ENCODE peak calls at places on chromosomes 11 and 22, in four cellular contexts. One of them, this sample, is unnamed.

GRCh38 chr22:50025993-50026392 is 13.4 kb upstream of the IL17REL start:
- DNase-seq in tibial artery: no peak
- DNase-seq in effector memory CD4-positive, alpha-beta T cell: no peak
- DNase-seq in hepatocyte: no peak
- DNase-seq in this sample: no peak

GRCh38 chr11:64869571-64870175 is 8.7 kb downstream of the EHD1 start:
- DNase-seq in hepatocyte: no peak
- DNase-seq in tibial artery: no peak
- DNase-seq in effector memory CD4-positive, alpha-beta T cell: no peak
- DNase-seq in this sample: no peak

GRCh38 chr22:48382197-48382596 is 1445.5 kb downstream of the BRD1 start:
- DNase-seq in hepatocyte: no peak
- DNase-seq in effector memory CD4-positive, alpha-beta T cell: no peak
- DNase-seq in tibial artery: peak; percentile 43
- DNase-seq in this sample: no peak

GRCh38 chr22:28903719-28904118 is 20.3 kb downstream of the ZNRF3 start:
- DNase-seq in tibial artery: peak; percentile 24
- DNase-seq in effector memory CD4-positive, alpha-beta T cell: no peak
- DNase-seq in hepatocyte: no peak
- DNase-seq in this sample: no peak

GRCh38 chr22:32587449-32587848 is 112.8 kb downstream of the FBXO7 start:
- DNase-seq in effector memory CD4-positive, alpha-beta T cell: no peak
- DNase-seq in hepatocyte: peak; percentile 31
- DNase-seq in tibial artery: no peak
- DNase-seq in this sample: no peak

GRCh38 chr22:36900880-36901279 is 12.5 kb upstream of the CSF2RB start:
- DNase-seq in hepatocyte: no peak
- DNase-seq in effector memory CD4-positive, alpha-beta T cell: no peak
- DNase-seq in tibial artery: no peak
- DNase-seq in this sample: no peak

GRCh38 chr11:118219244-118219643 is 5.6 kb downstream of the JAML start:
- DNase-seq in tibial artery: no peak
- DNase-seq in hepatocyte: no peak
- DNase-seq in effector memory CD4-positive, alpha-beta T cell: no peak
- DNase-seq in this sample: no peak

GRCh38 chr11:133549796-133550195 is 17.5 kb upstream of the OPCML start:
- DNase-seq in hepatocyte: no peak
- DNase-seq in tibial artery: no peak
- DNase-seq in effector memory CD4-positive, alpha-beta T cell: no peak
- DNase-seq in this sample: no peak

GRCh38 chr22:49664371-49664881 is 163.2 kb downstream of the BRD1 start:
- DNase-seq in hepatocyte: no peak
- DNase-seq in tibial artery: peak; percentile 47
- DNase-seq in effector memory CD4-positive, alpha-beta T cell: no peak
- DNase-seq in this sample: no peak

GRCh38 chr11:16912607-16913006 is 101.6 kb downstream of the PLEKHA7 start:
- DNase-seq in tibial artery: no peak
- DNase-seq in effector memory CD4-positive, alpha-beta T cell: no peak
- DNase-seq in hepatocyte: no peak
- DNase-seq in this sample: no peak

GRCh38 chr11:120124355-120124754 is 13.6 kb downstream of the TRIM29 start:
- DNase-seq in hepatocyte: no peak
- DNase-seq in tibial artery: no peak
- DNase-seq in effector memory CD4-positive, alpha-beta T cell: no peak
- DNase-seq in this sample: no peak

GRCh38 chr11:2990617-2991476 is 1.3 kb downstream of the NAP1L4 start:
- DNase-seq in hepatocyte: peak; percentile 66
- DNase-seq in tibial artery: no peak
- DNase-seq in effector memory CD4-positive, alpha-beta T cell: no peak
- DNase-seq in this sample: no peak

GRCh38 chr11:9280655-9281301 is 15.6 kb upstream of the DENND5A start:
- DNase-seq in effector memory CD4-positive, alpha-beta T cell: no peak
- DNase-seq in tibial artery: no peak
- DNase-seq in hepatocyte: no peak
- DNase-seq in this sample: no peak

GRCh38 chr11:97740783-97741151 is 1280.0 kb upstream of the CNTN5 start:
- DNase-seq in effector memory CD4-positive, alpha-beta T cell: no peak
- DNase-seq in hepatocyte: no peak
- DNase-seq in tibial artery: no peak
- DNase-seq in this sample: no peak

GRCh38 chr11:97743205-97743742 is 1277.5 kb upstream of the CNTN5 start:
- DNase-seq in effector memory CD4-positive, alpha-beta T cell: no peak
- DNase-seq in hepatocyte: no peak
- DNase-seq in tibial artery: no peak
- DNase-seq in this sample: no peak

GRCh38 chr11:97746832-97747231 is 1273.9 kb upstream of the CNTN5 start:
- DNase-seq in tibial artery: no peak
- DNase-seq in effector memory CD4-positive, alpha-beta T cell: no peak
- DNase-seq in hepatocyte: no peak
- DNase-seq in this sample: no peak

GRCh38 chr11:97742717-97743116 is 1278.0 kb upstream of the CNTN5 start:
- DNase-seq in hepatocyte: no peak
- DNase-seq in effector memory CD4-positive, alpha-beta T cell: no peak
- DNase-seq in tibial artery: no peak
- DNase-seq in this sample: no peak

GRCh38 chr11:97745515-97746050 is 1275.2 kb upstream of the CNTN5 start:
- DNase-seq in tibial artery: no peak
- DNase-seq in hepatocyte: no peak
- DNase-seq in effector memory CD4-positive, alpha-beta T cell: no peak
- DNase-seq in this sample: no peak
- H3K9me3 ChIP-seq in tibial artery: no peaks in the 10 kb centered on the region
- H3K9me3 ChIP-seq in hepatocyte: no peaks in the 10 kb centered on the region
- H3K9me3 ChIP-seq in effector memory CD4-positive, alpha-beta T cell: no peaks in the 10 kb centered on the region
- H3K9me3 ChIP-seq in this sample: no peaks in the 10 kb centered on the region

GRCh38 chr11:43934359-43935130 is 7.9 kb upstream of the C11orf96 start:
- DNase-seq in hepatocyte: no peak
- DNase-seq in effector memory CD4-positive, alpha-beta T cell: no peak
- DNase-seq in tibial artery: no peak
- DNase-seq in this sample: no peak

GRCh38 chr11:43933608-43934358 is 8.7 kb upstream of the C11orf96 start:
- DNase-seq in hepatocyte: no peak
- DNase-seq in tibial artery: peak; percentile 73
- DNase-seq in effector memory CD4-positive, alpha-beta T cell: no peak
- DNase-seq in this sample: no peak

GRCh38 chr11:43930868-43931716 is 11.3 kb upstream of the C11orf96 start:
- DNase-seq in effector memory CD4-positive, alpha-beta T cell: no peak
- DNase-seq in tibial artery: no peak
- DNase-seq in hepatocyte: no peak
- DNase-seq in this sample: no peak

GRCh38 chr11:43933226-43933607 is 9.2 kb upstream of the C11orf96 start:
- DNase-seq in tibial artery: no peak
- DNase-seq in effector memory CD4-positive, alpha-beta T cell: no peak
- DNase-seq in hepatocyte: no peak
- DNase-seq in this sample: no peak

DNA sequence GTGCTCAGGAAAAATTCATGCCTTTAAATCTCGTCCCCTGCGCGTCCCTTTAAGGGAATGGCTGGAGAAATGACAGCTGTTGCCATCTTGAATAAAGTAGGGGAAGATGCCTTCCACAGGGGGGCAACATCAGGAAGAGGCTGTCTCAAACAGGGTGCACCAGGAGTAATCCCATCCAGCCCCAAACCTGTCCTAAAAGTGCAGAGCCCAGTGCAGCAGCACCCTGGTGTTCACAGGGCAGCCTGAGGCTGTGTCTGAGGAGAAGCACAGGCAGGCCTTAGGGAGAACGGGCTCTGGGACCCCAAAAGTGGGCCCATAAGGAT is 10.8 kb upstream of the C11orf96 start:
- DNase-seq in hepatocyte: no peak
- DNase-seq in effector memory CD4-positive, alpha-beta T cell: no peak
- DNase-seq in tibial artery: no peak
- DNase-seq in this sample: no peak
- H3K9me3 ChIP-seq in hepatocyte: no peaks in the 10 kb centered on the region
- H3K9me3 ChIP-seq in effector memory CD4-positive, alpha-beta T cell: no peaks in the 10 kb centered on the region
- H3K9me3 ChIP-seq in tibial artery: no peaks in the 10 kb centered on the region
- H3K9me3 ChIP-seq in this sample: no peaks in the 10 kb centered on the region

DNA sequence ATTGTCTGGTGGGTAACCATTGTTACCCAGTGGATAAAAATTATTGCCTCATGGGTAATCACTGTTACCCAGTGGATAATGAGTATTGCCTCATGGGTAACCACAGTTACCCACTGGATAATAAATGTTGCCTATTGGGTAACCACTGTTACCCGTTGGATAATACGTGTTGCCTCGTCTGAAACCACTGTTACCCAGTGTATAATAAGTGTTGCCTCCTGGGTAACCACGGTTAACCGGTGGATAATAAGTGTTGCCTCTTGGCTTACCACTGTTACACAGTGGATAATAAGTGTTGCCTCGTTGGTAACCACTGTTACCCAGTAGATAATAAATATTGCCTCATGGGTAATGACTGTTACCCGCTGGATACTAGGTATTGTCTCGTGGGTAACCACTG is 20.9 kb upstream of the NXPE4 start:
- DNase-seq in hepatocyte: no peak
- DNase-seq in effector memory CD4-positive, alpha-beta T cell: no peak
- DNase-seq in tibial artery: no peak
- DNase-seq in this sample: no peak
- H3K9me3 ChIP-seq in hepatocyte: no peaks in the 10 kb centered on the region
- H3K9me3 ChIP-seq in effector memory CD4-positive, alpha-beta T cell: no peaks in the 10 kb centered on the region
- H3K9me3 ChIP-seq in tibial artery: no peaks in the 10 kb centered on the region
- H3K9me3 ChIP-seq in this sample: peaks cover 4% of the 10 kb centered on the region

GRCh38 chr22:10780281-10780680 is 4747.7 kb upstream of the OR11H1 start:
- DNase-seq in effector memory CD4-positive, alpha-beta T cell: no peak
- DNase-seq in hepatocyte: no peak
- DNase-seq in tibial artery: no peak
- DNase-seq in this sample: no peak
- H3K9me3 ChIP-seq in effector memory CD4-positive, alpha-beta T cell: no peaks in the 10 kb centered on the region
- H3K9me3 ChIP-seq in hepatocyte: peaks cover 9% of the 10 kb centered on the region
- H3K9me3 ChIP-seq in tibial artery: peaks cover 21% of the 10 kb centered on the region
- H3K9me3 ChIP-seq in this sample: no peaks in the 10 kb centered on the region

This sample was measured in T-helper 17 cell.